ENCODE peak calls at places on chromosomes 1 and 21, in four cellular contexts. G is spleen, L is ovary, X is sigmoid colon. I is an unnamed sample.

GRCh38 chr1:41773144-41773571 is 145.6 kb downstream of the HIVEP3 start:
- DNase-seq in G (no peak), L (no peak), X (no peak), I (peak)

GRCh38 chr1:210598135-210598652 is 269.5 kb downstream of the HHAT start:
- DNase-seq in G (no peak), L (no peak), X (peak), I (peak)

GRCh38 chr21:28294046-28294445 is 698.6 kb downstream of the LTN1 start:
- DNase-seq in G (no peak), L (no peak), X (no peak), I (no peak)

GRCh38 chr1:3170566-3171453 is 101.8 kb downstream of the PRDM16 start:
- DNase-seq in G (no peak), L (peak), X (peak), I (peak)

GRCh38 chr21:46205766-46206162 is 21.5 kb upstream of the SPATC1L start:
- DNase-seq in G (peak), L (peak), X (no peak), I (no peak)

GRCh38 chr1:191895462-191896058 is 262.7 kb upstream of the RGS18 start:
- DNase-seq in G (no peak), L (no peak), X (no peak), I (no peak)

GRCh38 chr1:79945391-79945790 is 938.9 kb upstream of the ADGRL4 start:
- DNase-seq in G (no peak), L (no peak), X (no peak), I (no peak)

GRCh38 chr21:42433946-42434551 is 30.3 kb downstream of the UBASH3A start:
- DNase-seq in G (peak), L (no peak), X (no peak), I (no peak)

GRCh38 chr1:151972533-151973270 is 21.0 kb downstream of the S100A10 start:
- DNase-seq in G (no peak), L (no peak), X (peak), I (no peak)

GRCh38 chr1:17629460-17629859 is 90.0 kb downstream of the ARHGEF10L start:
- DNase-seq in G (no peak), L (no peak), X (no peak), I (no peak)

GRCh38 chr1:29395724-29396437 is 159.6 kb downstream of the PTPRU start:
- DNase-seq in G (no peak), L (no peak), X (no peak), I (no peak)

GRCh38 chr21:15037894-15038293 is 26.9 kb downstream of the NRIP1 start:
- DNase-seq in G (no peak), L (no peak), X (no peak), I (no peak)

GRCh38 chr1:211118407-211119102 is 15.4 kb downstream of the KCNH1 start:
- DNase-seq in G (no peak), L (no peak), X (no peak), I (no peak)

GRCh38 chr1:205518616-205519540 is 14.4 kb downstream of the CDK18 start:
- DNase-seq in G (no peak), L (no peak), X (no peak), I (no peak)

GRCh38 chr1:173333581-173333980 is 126.5 kb upstream of the TNFSF4 start:
- DNase-seq in G (no peak), L (no peak), X (no peak), I (no peak)

GRCh38 chr21:46121286-46122221 is 23.6 kb downstream of the COL6A2 start:
- DNase-seq in G (peak), L (peak), X (peak), I (peak)

GRCh38 chr1:244969355-244970235 is 105.3 kb upstream of the HNRNPU start:
- DNase-seq in G (peak), L (peak), X (peak), I (peak)

GRCh38 chr1:20700636-20701215 is 17.1 kb downstream of the KIF17 start:
- DNase-seq in G (no peak), L (no peak), X (no peak), I (no peak)

GRCh38 chr1:2255420-2256369 is 27.6 kb downstream of the SKI start:
- DNase-seq in G (no peak), L (no peak), X (no peak), I (no peak)

DNA sequence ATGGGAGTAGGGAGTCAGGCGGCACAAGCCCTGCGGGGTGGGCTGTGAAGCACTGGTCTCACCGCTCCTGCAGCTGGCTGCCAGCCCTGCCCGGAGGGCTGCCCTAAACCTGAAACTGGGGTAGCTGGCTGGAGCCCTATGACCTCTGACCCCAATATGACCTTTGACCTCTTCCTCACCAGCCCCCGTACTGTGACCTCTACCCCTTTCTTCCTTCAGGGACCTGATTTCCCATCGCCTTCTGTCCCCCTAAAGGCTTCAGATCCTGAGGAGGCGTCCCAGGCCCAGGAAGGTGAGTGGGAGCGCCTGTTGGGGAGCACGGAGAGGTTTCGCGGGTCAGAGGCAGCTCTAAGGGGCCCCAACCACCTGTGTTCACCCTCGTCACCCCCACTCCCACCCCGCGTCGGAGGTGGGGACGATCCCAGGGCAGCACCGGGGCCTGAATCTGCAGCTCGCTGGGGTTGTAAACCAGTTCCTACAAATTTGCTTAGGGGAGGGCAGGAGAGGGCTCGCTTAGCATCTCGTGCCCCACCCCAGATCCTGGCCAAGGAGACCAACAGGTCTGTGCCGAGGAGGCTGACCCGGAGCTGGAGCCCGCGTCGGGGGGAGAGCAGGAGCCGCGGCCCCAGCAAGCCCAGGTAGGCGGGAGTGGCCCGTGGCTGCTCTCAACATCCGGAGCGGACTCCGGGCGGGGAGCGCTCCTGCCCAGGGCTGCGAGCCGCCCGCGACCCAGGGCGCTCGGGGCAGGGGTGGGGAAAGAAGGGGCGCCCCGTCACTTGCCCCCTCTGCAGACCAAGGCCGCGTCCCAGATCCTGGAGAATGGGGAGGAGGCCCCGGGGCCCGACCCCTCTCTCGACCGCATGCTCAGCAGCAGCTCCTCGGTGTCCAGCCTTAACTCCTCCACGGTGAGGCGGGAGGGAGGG is 7.3 kb downstream of the SYTL1 start:
- DNase-seq in G (peak), L (no peak), X (no peak), I (no peak)
- TF ChIP-seq CTCF in G (no peak), L (no peak), X (no peak), I (no peak)

GRCh38 chr1:32195531-32195930 is 4.9 kb upstream of the CCDC28B start:
- DNase-seq in G (peak), L (no peak), X (no peak), I (no peak)
- TF ChIP-seq POLR2A in G (no peak), L (no peak), X (no peak), I (no peak)

DNA sequence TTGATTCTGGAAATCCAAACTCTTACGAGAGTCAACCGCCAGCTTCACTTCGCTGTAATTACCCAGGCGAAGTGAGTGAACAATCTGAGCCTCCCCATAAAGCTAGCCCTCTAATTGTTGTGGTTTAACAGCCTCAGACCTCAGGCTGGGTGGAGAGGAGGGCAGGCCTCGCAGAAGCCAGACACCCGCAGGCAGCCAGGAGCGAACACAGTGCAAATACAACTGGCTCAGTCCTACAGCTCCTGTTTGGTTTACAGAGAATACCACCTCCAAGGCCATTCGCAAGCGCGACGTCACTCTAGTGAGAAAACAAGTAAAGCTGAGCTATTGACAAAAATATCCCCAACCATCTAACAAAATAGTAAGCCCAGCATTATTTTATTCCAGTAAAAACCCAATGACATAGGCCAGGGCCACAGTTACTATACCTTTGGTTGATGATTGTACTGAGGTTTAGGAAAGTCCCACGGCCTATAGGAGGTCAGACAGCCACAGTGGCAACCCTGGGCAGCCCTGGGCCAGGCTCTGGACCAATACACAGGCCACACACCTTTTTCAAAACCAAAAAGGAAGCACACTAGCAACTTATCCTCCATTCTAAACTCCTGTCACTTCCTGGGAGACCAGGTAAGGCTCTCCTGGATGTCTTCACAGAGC is 163.3 kb downstream of the ETS2 start:
- DNase-seq in G (no peak), L (no peak), X (no peak), I (no peak)
- TF ChIP-seq CTCF in G (no peak), L (no peak), X (no peak), I (no peak)

DNA sequence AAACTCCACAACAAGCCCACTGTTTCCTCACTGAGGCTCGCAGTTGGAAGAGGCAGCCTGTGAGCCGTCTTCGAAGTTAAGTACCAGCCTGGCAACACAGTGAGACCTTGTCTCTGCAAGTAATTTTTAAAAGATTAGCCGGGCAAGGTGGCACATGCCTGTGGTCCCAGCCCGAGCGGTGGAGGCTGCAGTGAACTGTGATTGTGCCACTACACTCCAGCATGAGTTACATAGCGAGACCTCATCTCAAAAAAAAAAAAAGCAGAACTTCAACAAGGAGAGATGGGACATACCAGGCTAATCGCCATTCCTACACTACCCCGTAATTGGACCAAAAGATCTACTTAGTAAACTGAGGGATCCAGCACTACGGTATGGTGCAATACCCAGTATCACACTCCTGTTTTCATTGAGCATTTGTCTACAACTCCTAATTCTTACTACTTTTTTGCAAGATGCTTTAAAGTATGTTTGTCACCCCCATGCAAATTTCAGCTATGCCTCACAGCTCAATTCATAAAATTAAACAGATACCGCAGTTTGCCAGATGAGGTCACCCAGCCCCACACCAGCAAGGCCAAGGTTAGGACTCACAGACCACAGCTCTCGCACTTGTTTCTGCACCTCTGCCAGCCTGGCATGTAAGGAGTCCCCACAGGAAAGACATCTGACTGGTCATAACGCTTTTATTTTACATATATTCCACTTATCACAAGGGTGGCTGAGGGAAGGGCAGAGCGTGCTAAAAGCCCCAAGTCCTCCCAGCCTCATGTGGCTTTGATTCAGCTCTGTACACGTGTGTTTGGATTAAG is 21.0 kb downstream of the SDE2 start:
- DNase-seq in G (no peak), L (no peak), X (peak), I (no peak)
- TF ChIP-seq POLR2A in G (no peak), L (no peak), X (no peak), I (no peak)

GRCh38 chr1:247102381-247102780 is 1.8 kb downstream of the ZNF669 start:
- DNase-seq in G (no peak), L (no peak), X (no peak), I (no peak)
- TF ChIP-seq CTCF in G (no peak), L (no peak), X (no peak), I (no peak)

GRCh38 chr1:53325326-53326087 is 2.4 kb downstream of the LRP8 start:
- DNase-seq in G (peak), L (no peak), X (no peak), I (no peak)
- TF ChIP-seq POLR2A in G (no peak), L (no peak), X (no peak), I (no peak)

GRCh38 chr1:7116001-7116400 is 330.7 kb downstream of the CAMTA1 start:
- DNase-seq in G (no peak), L (no peak), X (no peak), I (no peak)

GRCh38 chr1:7117265-7117598 is 332.0 kb downstream of the CAMTA1 start:
- DNase-seq in G (no peak), L (no peak), X (no peak), I (no peak)

GRCh38 chr1:7117599-7118281 is 332.5 kb downstream of the CAMTA1 start:
- DNase-seq in G (no peak), L (no peak), X (no peak), I (no peak)

GRCh38 chr1:7121622-7121988 is 336.4 kb downstream of the CAMTA1 start:
- DNase-seq in G (no peak), L (no peak), X (peak), I (no peak)

GRCh38 chr1:7120863-7121621 is 335.8 kb downstream of the CAMTA1 start:
- DNase-seq in G (no peak), L (no peak), X (no peak), I (no peak)
- TF ChIP-seq CTCF in G (no peak), L (no peak), X (no peak), I (no peak)

GRCh38 chr21:33402011-33402979 is 918 bp upstream of the IFNGR2 start:
- DNase-seq in G (peak), L (peak), X (peak), I (peak)

GRCh38 chr21:33401617-33401967 is 1.6 kb upstream of the IFNGR2 start:
- DNase-seq in G (no peak), L (no peak), X (no peak), I (peak)

GRCh38 chr21:33403786-33404571 is 766 bp downstream of the IFNGR2 start:
- DNase-seq in G (peak), L (peak), X (peak), I (peak)

GRCh38 chr21:33406493-33406892 is 3.3 kb downstream of the IFNGR2 start:
- DNase-seq in G (no peak), L (no peak), X (no peak), I (no peak)

GRCh38 chr21:33403128-33403785 is at the start of gene IFNGR2:
- DNase-seq in G (peak), L (peak), X (peak), I (no peak)
- TF ChIP-seq POLR2A in G (no peak), L (peak), X (no peak), I (no peak)

GRCh38 chr1:36097693-36098585 is 9.2 kb downstream of the ADPRS start:
- DNase-seq in G (no peak), L (no peak), X (no peak), I (no peak)

GRCh38 chr1:36095760-36096405 is 7.2 kb downstream of the ADPRS start:
- DNase-seq in G (peak), L (no peak), X (no peak), I (no peak)

GRCh38 chr1:36094621-36095061 is 5.9 kb downstream of the ADPRS start:
- DNase-seq in G (peak), L (peak), X (peak), I (no peak)

GRCh38 chr1:36098650-36099365 is 10.1 kb downstream of the ADPRS start:
- DNase-seq in G (no peak), L (no peak), X (no peak), I (no peak)

DNA sequence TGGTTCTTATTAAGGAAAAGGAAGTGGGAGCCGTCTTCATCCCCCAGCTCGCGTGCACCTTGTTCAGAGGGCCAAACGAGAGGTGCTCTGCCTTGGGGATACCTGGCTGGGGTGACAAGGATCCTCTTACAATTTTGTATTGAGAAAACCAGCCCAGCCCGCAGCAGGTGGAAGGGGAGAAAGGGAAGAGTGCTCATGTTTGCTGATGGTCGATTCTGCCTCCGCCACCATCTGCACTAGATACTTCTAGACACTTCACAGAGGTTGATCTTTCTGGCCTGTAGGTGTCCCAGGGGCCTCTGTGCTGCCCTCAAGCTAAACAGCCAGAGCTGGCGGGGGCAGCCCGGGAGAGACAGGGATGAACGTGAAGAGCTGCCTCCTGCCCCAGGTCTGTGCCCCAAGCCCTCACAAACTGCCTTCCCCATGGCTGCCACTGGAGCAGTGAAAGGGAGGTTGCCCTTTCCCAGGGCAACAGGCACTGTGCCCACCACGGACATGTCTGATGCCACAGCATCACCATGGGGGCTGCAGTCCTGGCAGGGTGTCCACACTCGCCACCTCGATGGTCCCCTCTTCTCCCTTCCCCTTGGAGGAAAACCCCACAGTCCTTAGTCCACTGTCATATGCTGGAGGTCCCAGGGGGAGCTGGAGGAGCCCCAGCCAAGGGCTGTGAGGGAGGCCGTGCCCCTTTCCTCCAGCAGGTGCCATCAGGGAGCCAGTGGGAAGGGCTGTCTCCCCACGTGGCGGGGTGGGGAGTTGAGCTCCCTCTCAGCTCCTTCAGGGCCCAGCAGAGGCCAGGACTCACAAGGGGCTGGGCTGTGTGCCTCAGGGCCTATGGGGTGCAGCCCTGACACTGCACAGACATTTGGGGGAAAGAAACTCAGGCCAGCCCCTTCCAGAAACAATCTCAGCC is 8.1 kb downstream of the ADPRS start:
- DNase-seq in G (no peak), L (no peak), X (no peak), I (no peak)
- TF ChIP-seq CTCF in G (no peak), L (peak), X (no peak), I (no peak)

I was measured in lower leg skin.